ENCODE peak calls at places on chromosomes 3 and 15, in seven cellular contexts. V is NCI-H1694 treated with DMSO at 0.1 percent for 48 hours; R is A172; A is activated CD8-positive, alpha-beta memory T cell treated with anti-CD3 and anti-CD28 coated beads for 48 hours; T is activated T-helper 1 cell treated with Interleukin-2 at 50 U/mL for 16 hours; F is EL; K is osteoblast. Z is an unnamed sample.
A peak's percentile ranks its signal among the peaks of the same experiment; 100 is the strongest.

GRCh38 chr15:36863551-36863950 is 236.8 kb downstream of the MEIS2 start:
- DNase-seq in V (no peak), R (no peak), A (no peak), T (no peak), F (no peak), K (no peak), Z (no peak)

GRCh38 chr15:70799667-70800450 is 36.5 kb upstream of the UACA start:
- DNase-seq in V (no peak), R (peak; percentile 81), A (no peak), T (no peak), F (peak; percentile 97), K (peak; percentile 90), Z (no peak)

GRCh38 chr3:62142280-62142679 is 231.1 kb downstream of the FEZF2 start:
- DNase-seq in V (no peak), R (no peak), A (no peak), T (no peak), F (no peak), K (no peak), Z (no peak)

GRCh38 chr15:35728176-35728938 is 182.4 kb upstream of the DPH6 start:
- DNase-seq in V (no peak), R (no peak), A (no peak), T (no peak), F (no peak), K (no peak), Z (no peak)

GRCh38 chr15:55224892-55225291 is 28.2 kb upstream of the RSL24D1 start:
- DNase-seq in V (no peak), R (no peak), A (no peak), T (no peak), F (no peak), K (no peak), Z (no peak)

GRCh38 chr15:32843211-32843907 is 125.6 kb downstream of the GREM1 start:
- DNase-seq in V (no peak), R (no peak), A (no peak), T (no peak), F (no peak), K (no peak), Z (no peak)

GRCh38 chr3:193946945-193947344 is 189.0 kb upstream of the HES1 start:
- DNase-seq in V (no peak), R (peak; percentile 68), A (no peak), T (no peak), F (no peak), K (no peak), Z (no peak)

GRCh38 chr15:36958611-36959010 is 141.7 kb downstream of the MEIS2 start:
- DNase-seq in V (no peak), R (no peak), A (no peak), T (no peak), F (peak; percentile 12), K (no peak), Z (no peak)

GRCh38 chr15:91407237-91407889 is 307.3 kb downstream of the SV2B start:
- DNase-seq in V (peak; percentile 86), R (peak; percentile 29), A (no peak), T (no peak), F (peak; percentile 28), K (peak; percentile 65), Z (no peak)

GRCh38 chr3:106058485-106058884 is 189.7 kb upstream of the CBLB start:
- DNase-seq in V (no peak), R (no peak), A (no peak), T (no peak), F (no peak), K (no peak), Z (no peak)

GRCh38 chr3:127722928-127723603 is 50.3 kb downstream of the ABTB1 start:
- DNase-seq in V (peak; percentile 61), R (no peak), A (no peak), T (no peak), F (no peak), K (no peak), Z (no peak)

GRCh38 chr15:27222479-27222878 is 251.5 kb downstream of the GABRG3 start:
- DNase-seq in V (no peak), R (no peak), A (no peak), T (no peak), F (no peak), K (no peak), Z (no peak)

GRCh38 chr15:56953790-56954189 is 35.3 kb downstream of the TCF12 start:
- DNase-seq in V (no peak), R (no peak), A (no peak), T (no peak), F (no peak), K (no peak), Z (no peak)

GRCh38 chr3:31079691-31080090 is 185.2 kb upstream of the GADL1 start:
- DNase-seq in V (no peak), R (no peak), A (no peak), T (no peak), F (peak; percentile 17), K (no peak), Z (no peak)

GRCh38 chr15:31459011-31459748 is 132.5 kb downstream of the KLF13 start:
- DNase-seq in V (no peak), R (no peak), A (no peak), T (no peak), F (no peak), K (no peak), Z (no peak)

GRCh38 chr15:57133127-57133968 is 214.9 kb downstream of the TCF12 start:
- DNase-seq in V (peak; percentile 95), R (no peak), A (no peak), T (no peak), F (no peak), K (no peak), Z (no peak)

GRCh38 chr15:85407421-85408269 is 27.2 kb downstream of the AKAP13 start:
- DNase-seq in V (no peak), R (peak; percentile 85), A (no peak), T (no peak), F (peak; percentile 91), K (peak; percentile 80), Z (no peak)

GRCh38 chr3:141308588-141309218 is 59.6 kb upstream of the ZBTB38 start:
- DNase-seq in V (peak; percentile 8), R (peak; percentile 53), A (no peak), T (no peak), F (peak; percentile 26), K (peak; percentile 87), Z (peak; percentile 55)

GRCh38 chr3:117486709-117487394 is 777.3 kb downstream of the TUSC7 start:
- DNase-seq in V (peak; percentile 46), R (no peak), A (no peak), T (no peak), F (no peak), K (no peak), Z (no peak)

GRCh38 chr15:51793521-51793920 is 35.9 kb upstream of the TMOD3 start:
- DNase-seq in V (no peak), R (no peak), A (no peak), T (no peak), F (no peak), K (no peak), Z (no peak)

GRCh38 chr3:166013073-166013679 is 176.0 kb upstream of the BCHE start:
- DNase-seq in V (peak; percentile 34), R (peak; percentile 55), A (no peak), T (no peak), F (peak; percentile 0), K (no peak), Z (no peak)

GRCh38 chr3:158110658-158111018 is 749 bp downstream of the RSRC1 start:
- DNase-seq in V (peak; percentile 94), R (no peak), A (no peak), T (no peak), F (no peak), K (no peak), Z (no peak)

Z was measured in breast epithelium.